ENCODE peak calls at places on chromosomes 11 and 22, in five cellular contexts. One of them, this sample, is unnamed.

GRCh38 chr11:8789864-8790263 is 107.3 kb downstream of the RPL27A start:
- DNase-seq in choroid plexus epithelial cell: no peak
- DNase-seq in transverse colon: peak; percentile 46
- DNase-seq in endothelial cell: no peak
- DNase-seq in dorsolateral prefrontal cortex: no peak
- DNase-seq in this sample: no peak

GRCh38 chr22:29914165-29914564 is 31.2 kb downstream of the MTMR3 start:
- DNase-seq in choroid plexus epithelial cell: peak; percentile 76
- DNase-seq in transverse colon: no peak
- DNase-seq in endothelial cell: no peak
- DNase-seq in dorsolateral prefrontal cortex: no peak
- DNase-seq in this sample: no peak

GRCh38 chr11:9232482-9232881 is 32.7 kb downstream of the DENND5A start:
- DNase-seq in choroid plexus epithelial cell: no peak
- DNase-seq in transverse colon: no peak
- DNase-seq in endothelial cell: no peak
- DNase-seq in dorsolateral prefrontal cortex: no peak
- DNase-seq in this sample: no peak

GRCh38 chr22:20080445-20080775 is 369 bp downstream of the DGCR8 start:
- DNase-seq in choroid plexus epithelial cell: peak; percentile 41
- DNase-seq in transverse colon: peak; percentile 71
- DNase-seq in endothelial cell: peak; percentile 65
- DNase-seq in dorsolateral prefrontal cortex: peak; percentile 49
- DNase-seq in this sample: peak; percentile 77

GRCh38 chr11:126352934-126353801 is 2.3 kb upstream of the ST3GAL4 start:
- DNase-seq in choroid plexus epithelial cell: peak; percentile 60
- DNase-seq in transverse colon: no peak
- DNase-seq in endothelial cell: no peak
- DNase-seq in dorsolateral prefrontal cortex: no peak
- DNase-seq in this sample: no peak

GRCh38 chr11:69874178-69874983 is 55.2 kb upstream of the FGF3 start:
- DNase-seq in choroid plexus epithelial cell: no peak
- DNase-seq in transverse colon: peak; percentile 0
- DNase-seq in endothelial cell: no peak
- DNase-seq in dorsolateral prefrontal cortex: no peak
- DNase-seq in this sample: no peak

GRCh38 chr11:120354068-120354467 is 17.9 kb downstream of the ARHGEF12 start:
- DNase-seq in choroid plexus epithelial cell: peak; percentile 34
- DNase-seq in transverse colon: no peak
- DNase-seq in endothelial cell: no peak
- DNase-seq in dorsolateral prefrontal cortex: no peak
- DNase-seq in this sample: no peak

GRCh38 chr11:108543316-108543955 is 45.3 kb upstream of the POGLUT3 start:
- DNase-seq in choroid plexus epithelial cell: no peak
- DNase-seq in transverse colon: no peak
- DNase-seq in endothelial cell: no peak
- DNase-seq in dorsolateral prefrontal cortex: no peak
- DNase-seq in this sample: no peak

GRCh38 chr22:36773935-36774334 is 2.0 kb downstream of the IFT27 start:
- DNase-seq in choroid plexus epithelial cell: peak; percentile 69
- DNase-seq in transverse colon: no peak
- DNase-seq in endothelial cell: no peak
- DNase-seq in dorsolateral prefrontal cortex: no peak
- DNase-seq in this sample: no peak

GRCh38 chr22:45887202-45888131 is 89.5 kb downstream of the WNT7B start:
- DNase-seq in choroid plexus epithelial cell: no peak
- DNase-seq in transverse colon: no peak
- DNase-seq in endothelial cell: no peak
- DNase-seq in dorsolateral prefrontal cortex: no peak
- DNase-seq in this sample: no peak

GRCh38 chr11:33402066-33402465 is 144.9 kb downstream of the HIPK3 start:
- DNase-seq in choroid plexus epithelial cell: peak; percentile 18
- DNase-seq in transverse colon: no peak
- DNase-seq in endothelial cell: no peak
- DNase-seq in dorsolateral prefrontal cortex: no peak
- DNase-seq in this sample: no peak
- TF ChIP-seq CTCF in choroid plexus epithelial cell: no peak
- TF ChIP-seq CTCF in transverse colon: no peak
- TF ChIP-seq CTCF in endothelial cell: no peak
- TF ChIP-seq CTCF in dorsolateral prefrontal cortex: no peak
- TF ChIP-seq CTCF in this sample: no peak

DNA sequence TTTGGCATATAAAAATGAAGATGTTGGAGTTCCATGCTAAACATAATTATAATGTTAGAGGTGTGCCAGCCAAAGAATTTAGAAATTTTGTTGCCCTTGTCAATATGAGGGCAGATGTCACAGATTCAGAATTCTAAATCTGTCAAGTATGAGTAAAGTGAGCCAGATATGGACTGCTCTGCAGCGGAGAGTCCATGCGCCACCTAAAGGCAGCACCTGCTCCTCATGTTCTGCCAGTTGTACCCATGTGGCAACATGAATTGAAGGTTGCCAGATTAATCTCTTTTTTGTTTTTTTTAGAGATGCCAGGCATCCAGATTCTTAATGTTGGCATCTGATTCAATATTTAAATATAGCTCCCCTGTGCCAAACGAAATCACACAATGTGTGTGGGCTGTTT is 678.6 kb upstream of the ANO5 start:
- DNase-seq in choroid plexus epithelial cell: no peak
- DNase-seq in transverse colon: no peak
- DNase-seq in endothelial cell: peak; percentile 50
- DNase-seq in dorsolateral prefrontal cortex: no peak
- DNase-seq in this sample: no peak
- TF ChIP-seq CTCF in choroid plexus epithelial cell: no peak
- TF ChIP-seq CTCF in transverse colon: no peak
- TF ChIP-seq CTCF in endothelial cell: peak; percentile 34
- TF ChIP-seq CTCF in dorsolateral prefrontal cortex: no peak
- TF ChIP-seq CTCF in this sample: no peak

DNA sequence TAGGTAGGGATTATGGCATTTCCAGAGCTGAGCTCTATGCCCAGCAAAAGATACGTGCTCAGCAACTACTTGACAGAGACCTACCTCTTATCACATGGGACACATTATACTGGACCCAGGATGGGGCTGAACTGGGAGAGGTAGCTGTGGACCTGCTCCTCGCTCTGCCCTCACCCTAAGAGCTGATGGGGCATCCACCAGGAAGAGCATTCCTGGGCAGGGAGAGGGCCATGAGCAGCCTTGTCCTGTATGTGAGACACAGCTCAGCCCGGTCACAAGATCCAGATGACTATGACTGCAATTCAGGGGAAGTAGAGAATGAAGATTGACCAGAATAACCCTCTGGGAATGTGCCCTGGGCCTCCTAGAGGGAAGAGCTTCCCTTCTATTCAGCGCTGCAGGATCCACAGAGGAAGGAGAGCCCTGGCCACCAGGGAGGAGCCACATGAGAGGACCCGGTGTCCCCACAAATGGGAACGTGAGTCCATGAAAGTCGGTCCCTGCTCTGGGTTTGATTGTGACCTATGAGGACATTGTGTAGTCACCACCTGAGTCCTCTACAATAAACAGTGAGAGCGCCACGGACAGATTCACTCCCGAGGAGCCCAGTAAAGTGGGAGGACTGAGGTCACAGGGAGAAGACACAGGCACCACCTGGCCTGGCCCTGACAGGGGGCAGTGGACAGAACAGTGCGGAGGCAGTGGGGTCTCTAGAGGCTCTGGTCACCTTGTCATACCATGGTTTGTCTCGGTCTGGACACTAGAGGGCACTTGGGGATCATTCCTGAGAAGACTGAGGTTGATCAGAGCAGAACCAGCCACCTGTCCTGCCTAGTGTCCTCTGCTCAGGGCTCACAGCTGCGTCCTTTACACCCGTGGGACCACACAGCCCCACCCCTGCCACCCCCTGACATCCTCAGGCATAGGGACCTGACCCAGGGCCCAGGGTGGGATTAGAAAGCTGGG is 99.5 kb downstream of the ZNF280B start:
- DNase-seq in choroid plexus epithelial cell: peak; percentile 44
- DNase-seq in transverse colon: peak; percentile 42
- DNase-seq in endothelial cell: peak; percentile 56
- DNase-seq in dorsolateral prefrontal cortex: no peak
- DNase-seq in this sample: no peak
- TF ChIP-seq CTCF in choroid plexus epithelial cell: peak; percentile 60
- TF ChIP-seq CTCF in transverse colon: peak; percentile 13
- TF ChIP-seq CTCF in endothelial cell: peak; percentile 39
- TF ChIP-seq CTCF in dorsolateral prefrontal cortex: peak; percentile 25
- TF ChIP-seq CTCF in this sample: no peak

GRCh38 chr11:113372317-113372716 is 15.3 kb upstream of the ANKK1 start:
- DNase-seq in choroid plexus epithelial cell: no peak
- DNase-seq in transverse colon: no peak
- DNase-seq in endothelial cell: no peak
- DNase-seq in dorsolateral prefrontal cortex: no peak
- DNase-seq in this sample: no peak
- TF ChIP-seq CTCF in choroid plexus epithelial cell: peak; percentile 34
- TF ChIP-seq CTCF in transverse colon: no peak
- TF ChIP-seq CTCF in endothelial cell: peak; percentile 17
- TF ChIP-seq CTCF in dorsolateral prefrontal cortex: no peak
- TF ChIP-seq CTCF in this sample: no peak

GRCh38 chr11:27039873-27040272 is 742 bp upstream of the BBOX1 start:
- DNase-seq in choroid plexus epithelial cell: no peak
- DNase-seq in transverse colon: no peak
- DNase-seq in endothelial cell: no peak
- DNase-seq in dorsolateral prefrontal cortex: no peak
- DNase-seq in this sample: no peak
- TF ChIP-seq CTCF in choroid plexus epithelial cell: peak; percentile 34
- TF ChIP-seq CTCF in transverse colon: no peak
- TF ChIP-seq CTCF in endothelial cell: no peak
- TF ChIP-seq CTCF in dorsolateral prefrontal cortex: no peak
- TF ChIP-seq CTCF in this sample: no peak

GRCh38 chr11:63613517-63614135 is 607 bp downstream of the PLAAT3 start:
- DNase-seq in choroid plexus epithelial cell: no peak
- DNase-seq in transverse colon: peak; percentile 38
- DNase-seq in endothelial cell: peak; percentile 17
- DNase-seq in dorsolateral prefrontal cortex: peak; percentile 89
- DNase-seq in this sample: no peak
- TF ChIP-seq CTCF in choroid plexus epithelial cell: no peak
- TF ChIP-seq CTCF in transverse colon: no peak
- TF ChIP-seq CTCF in endothelial cell: no peak
- TF ChIP-seq CTCF in dorsolateral prefrontal cortex: no peak
- TF ChIP-seq CTCF in this sample: no peak

DNA sequence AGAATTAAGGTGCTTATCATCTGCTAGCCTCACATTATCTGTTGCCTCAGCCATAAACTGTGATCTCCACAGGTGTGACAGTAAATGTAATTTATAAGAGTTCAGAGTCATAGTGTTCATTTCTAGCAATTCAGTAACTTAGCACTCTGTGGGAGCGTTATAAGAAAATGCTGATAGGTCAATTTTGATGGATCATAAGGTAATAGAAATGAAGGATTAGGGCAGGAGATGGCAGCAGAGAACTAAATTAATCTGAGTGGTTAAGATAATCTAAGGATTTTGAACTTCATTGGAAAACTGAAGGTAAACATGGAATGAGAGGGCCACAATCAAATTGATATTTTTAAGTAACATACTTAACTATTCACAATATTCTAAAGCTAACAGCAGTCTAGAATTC is 26.5 kb upstream of the SLC22A9 start:
- DNase-seq in choroid plexus epithelial cell: no peak
- DNase-seq in transverse colon: no peak
- DNase-seq in endothelial cell: no peak
- DNase-seq in dorsolateral prefrontal cortex: no peak
- DNase-seq in this sample: no peak
- TF ChIP-seq CTCF in choroid plexus epithelial cell: no peak
- TF ChIP-seq CTCF in transverse colon: no peak
- TF ChIP-seq CTCF in endothelial cell: no peak
- TF ChIP-seq CTCF in dorsolateral prefrontal cortex: no peak
- TF ChIP-seq CTCF in this sample: no peak

GRCh38 chr11:25970726-25971508 is 361.0 kb upstream of the ANO3 start:
- DNase-seq in choroid plexus epithelial cell: peak; percentile 7
- DNase-seq in transverse colon: no peak
- DNase-seq in endothelial cell: no peak
- DNase-seq in dorsolateral prefrontal cortex: no peak
- DNase-seq in this sample: no peak
- TF ChIP-seq CTCF in choroid plexus epithelial cell: peak; percentile 60
- TF ChIP-seq CTCF in transverse colon: no peak
- TF ChIP-seq CTCF in endothelial cell: peak; percentile 73
- TF ChIP-seq CTCF in dorsolateral prefrontal cortex: no peak
- TF ChIP-seq CTCF in this sample: no peak

DNA sequence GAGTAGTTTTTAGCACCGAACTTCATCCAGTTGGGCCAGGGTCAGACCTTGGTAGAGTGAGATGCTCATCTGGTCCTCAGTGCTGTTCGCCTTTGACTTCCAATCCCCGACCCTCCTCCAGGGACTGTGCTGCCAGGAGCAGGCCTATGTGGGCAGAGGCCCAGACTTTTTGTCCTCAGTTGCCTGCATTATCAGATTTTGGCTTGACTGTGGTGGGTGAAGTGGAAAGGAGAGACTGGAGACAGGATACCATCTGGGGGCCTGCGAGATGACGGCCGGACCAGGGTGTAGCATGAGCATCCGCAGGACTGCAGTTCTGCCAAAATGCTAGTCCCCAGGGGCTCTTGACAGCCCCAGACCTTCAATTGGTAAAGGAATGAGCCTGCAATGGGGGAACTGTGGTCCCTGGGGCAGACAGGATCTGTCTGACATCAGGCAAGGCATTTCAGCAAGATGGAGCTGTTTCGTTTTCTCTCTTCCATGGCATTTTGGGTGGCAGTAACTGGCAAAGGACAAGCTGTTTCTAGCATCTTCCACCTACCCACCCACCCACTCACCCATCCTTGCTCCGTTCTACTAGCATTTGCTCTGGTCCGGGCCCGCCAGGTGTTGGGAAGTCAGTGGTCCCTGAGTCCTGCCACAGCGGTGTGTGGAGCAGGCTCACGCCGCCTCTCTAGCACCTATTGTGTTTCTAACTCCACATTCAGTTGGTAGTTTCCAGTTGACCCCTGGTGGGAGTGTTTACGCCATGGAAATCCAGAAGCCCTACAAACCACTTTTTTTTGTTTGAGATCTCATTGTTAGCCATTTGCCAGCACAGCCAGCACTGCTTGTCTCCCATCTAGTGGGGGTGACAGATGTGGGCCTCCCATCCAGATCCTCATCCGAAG is 53.5 kb downstream of the OTOG start:
- DNase-seq in choroid plexus epithelial cell: no peak
- DNase-seq in transverse colon: no peak
- DNase-seq in endothelial cell: no peak
- DNase-seq in dorsolateral prefrontal cortex: no peak
- DNase-seq in this sample: peak; percentile 10
- TF ChIP-seq CTCF in choroid plexus epithelial cell: no peak
- TF ChIP-seq CTCF in transverse colon: no peak
- TF ChIP-seq CTCF in endothelial cell: no peak
- TF ChIP-seq CTCF in dorsolateral prefrontal cortex: no peak
- TF ChIP-seq CTCF in this sample: no peak

DNA sequence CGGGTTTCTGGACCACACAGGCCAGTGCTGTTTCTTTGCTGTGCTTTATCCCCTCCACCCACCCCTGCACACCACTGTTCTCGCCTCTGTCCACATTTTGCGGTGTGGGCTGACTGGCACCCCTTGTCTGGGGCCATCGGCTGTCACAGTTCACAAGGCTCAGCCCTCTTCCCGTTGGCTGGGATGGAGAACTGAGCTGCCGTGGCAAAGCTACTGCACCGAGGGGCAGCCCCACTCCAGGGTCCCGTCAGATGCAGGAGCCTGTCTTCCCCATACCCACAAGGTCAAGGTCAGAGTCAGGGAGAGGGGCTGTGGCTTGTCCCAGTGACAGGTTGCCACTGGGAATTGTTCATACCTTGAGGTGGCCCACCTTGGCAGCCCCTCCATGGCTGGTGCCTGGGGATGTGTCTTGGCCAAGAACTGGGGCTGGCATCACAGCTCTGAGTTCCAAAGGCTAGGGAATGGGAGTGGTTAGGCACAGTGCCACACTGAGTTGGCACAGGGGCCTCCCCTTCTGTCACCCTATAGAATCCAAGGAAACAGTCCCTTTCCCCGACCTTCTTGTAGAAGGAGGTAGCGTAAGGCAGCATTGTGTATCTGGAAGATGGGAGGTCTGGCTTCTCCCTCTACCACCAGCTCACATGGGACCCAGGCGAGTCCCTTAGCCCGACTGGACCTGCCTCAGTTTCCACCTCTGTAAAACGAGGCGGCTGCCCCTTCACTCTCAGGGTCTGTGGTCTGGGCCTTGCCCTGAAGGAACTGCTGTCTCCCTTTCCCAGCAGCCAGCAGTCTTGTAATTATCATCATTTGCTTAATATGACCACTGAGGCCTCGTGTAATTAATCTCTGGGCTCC is 3.4 kb downstream of the GRK2 start:
- DNase-seq in choroid plexus epithelial cell: no peak
- DNase-seq in transverse colon: peak; percentile 73
- DNase-seq in endothelial cell: no peak
- DNase-seq in dorsolateral prefrontal cortex: no peak
- DNase-seq in this sample: no peak
- TF ChIP-seq CTCF in choroid plexus epithelial cell: no peak
- TF ChIP-seq CTCF in transverse colon: no peak
- TF ChIP-seq CTCF in endothelial cell: no peak
- TF ChIP-seq CTCF in dorsolateral prefrontal cortex: no peak
- TF ChIP-seq CTCF in this sample: no peak

This sample was measured in activated B cell treated with CpG ODN at 0.5 μM for 24 hours.